ENCODE peak calls at places on chromosome 11, in five cellular contexts. H, B, G, O and A are unnamed samples.

GRCh38 chr11:69509381-69509780 is 27.9 kb downstream of the LINC01488 start:
- DNase-seq in H (no peak), B (no peak), G (no peak), O (no peak), A (no peak)

GRCh38 chr11:13216019-13217006 is 61.3 kb upstream of the BMAL1 start:
- DNase-seq in H (peak), B (no peak), G (no peak), O (no peak), A (peak)

GRCh38 chr11:68770781-68771180 is 19.5 kb upstream of the TESMIN start:
- DNase-seq in H (no peak), B (no peak), G (no peak), O (no peak), A (no peak)

GRCh38 chr11:71442123-71442522 is 6.1 kb downstream of the DHCR7 start:
- DNase-seq in H (no peak), B (no peak), G (no peak), O (no peak), A (no peak)

GRCh38 chr11:58471892-58472291 is 29.9 kb upstream of the OR5B12 start:
- DNase-seq in H (no peak), B (no peak), G (no peak), O (no peak), A (no peak)

GRCh38 chr11:28086569-28086968 is 21.4 kb downstream of the KIF18A start:
- DNase-seq in H (peak), B (no peak), G (no peak), O (no peak), A (no peak)

GRCh38 chr11:16226245-16226644 is 130.1 kb downstream of the SOX6 start:
- DNase-seq in H (peak), B (no peak), G (no peak), O (no peak), A (peak)

GRCh38 chr11:117734596-117734995 is 62.4 kb downstream of the DSCAML1 start:
- DNase-seq in H (no peak), B (no peak), G (peak), O (no peak), A (no peak)

GRCh38 chr11:85809191-85809590 is 1.8 kb downstream of the SYTL2 start:
- DNase-seq in H (no peak), B (no peak), G (no peak), O (no peak), A (peak)

GRCh38 chr11:57348636-57349323 is 10.6 kb downstream of the P2RX3 start:
- DNase-seq in H (no peak), B (no peak), G (no peak), O (no peak), A (no peak)

GRCh38 chr11:128848815-128849455 is 18.2 kb downstream of the KCNJ1 start:
- DNase-seq in H (peak), B (peak), G (peak), O (no peak), A (peak)